ENCODE peak calls at places on chromosome 13, in ten cellular contexts. One of them, this sample, is unnamed.

GRCh38 chr13:30216111-30216510 is 91.2 kb downstream of the KATNAL1 start:
- DNase-seq in A172: peak
- DNase-seq in stimulated activated CD4-positive, alpha-beta T cell treated with anti-CD3 and anti-CD28 coated beads, Interleukin-2, amount 100 ng/mL, for 48 hours: no peak
- DNase-seq in left lung: no peak
- DNase-seq in Caki2: no peak
- DNase-seq in NCI-H2171 treated with DMSO at 0.1 percent for 48 hours: no peak
- DNase-seq in SHP77: no peak
- DNase-seq in AG08395: no peak
- DNase-seq in stimulated activated CD8-positive, alpha-beta memory T cell treated with anti-CD3 and anti-CD28 coated beads, Interleukin-2, amount 100 ng/mL, for 48 hours: no peak
- DNase-seq in hippocampal formation: no peak
- DNase-seq in this sample: no peak

GRCh38 chr13:100275746-100276145 is 186.9 kb downstream of the PCCA start:
- DNase-seq in A172: no peak
- DNase-seq in stimulated activated CD4-positive, alpha-beta T cell treated with anti-CD3 and anti-CD28 coated beads, Interleukin-2, amount 100 ng/mL, for 48 hours: no peak
- DNase-seq in left lung: no peak
- DNase-seq in Caki2: no peak
- DNase-seq in NCI-H2171 treated with DMSO at 0.1 percent for 48 hours: no peak
- DNase-seq in SHP77: no peak
- DNase-seq in AG08395: no peak
- DNase-seq in stimulated activated CD8-positive, alpha-beta memory T cell treated with anti-CD3 and anti-CD28 coated beads, Interleukin-2, amount 100 ng/mL, for 48 hours: no peak
- DNase-seq in hippocampal formation: no peak
- DNase-seq in this sample: no peak

GRCh38 chr13:111210488-111210887 is 95.4 kb downstream of the ARHGEF7 start:
- DNase-seq in A172: peak
- DNase-seq in stimulated activated CD4-positive, alpha-beta T cell treated with anti-CD3 and anti-CD28 coated beads, Interleukin-2, amount 100 ng/mL, for 48 hours: no peak
- DNase-seq in left lung: peak
- DNase-seq in Caki2: peak
- DNase-seq in NCI-H2171 treated with DMSO at 0.1 percent for 48 hours: no peak
- DNase-seq in SHP77: no peak
- DNase-seq in AG08395: peak
- DNase-seq in stimulated activated CD8-positive, alpha-beta memory T cell treated with anti-CD3 and anti-CD28 coated beads, Interleukin-2, amount 100 ng/mL, for 48 hours: no peak
- DNase-seq in hippocampal formation: peak
- DNase-seq in this sample: no peak

GRCh38 chr13:94764576-94765321 is 52.4 kb upstream of the SOX21 start:
- DNase-seq in A172: peak
- DNase-seq in stimulated activated CD4-positive, alpha-beta T cell treated with anti-CD3 and anti-CD28 coated beads, Interleukin-2, amount 100 ng/mL, for 48 hours: no peak
- DNase-seq in left lung: no peak
- DNase-seq in Caki2: no peak
- DNase-seq in NCI-H2171 treated with DMSO at 0.1 percent for 48 hours: no peak
- DNase-seq in SHP77: no peak
- DNase-seq in AG08395: no peak
- DNase-seq in stimulated activated CD8-positive, alpha-beta memory T cell treated with anti-CD3 and anti-CD28 coated beads, Interleukin-2, amount 100 ng/mL, for 48 hours: no peak
- DNase-seq in hippocampal formation: no peak
- DNase-seq in this sample: no peak

GRCh38 chr13:41199526-41199925 is 5.2 kb upstream of the KBTBD7 start:
- DNase-seq in A172: no peak
- DNase-seq in stimulated activated CD4-positive, alpha-beta T cell treated with anti-CD3 and anti-CD28 coated beads, Interleukin-2, amount 100 ng/mL, for 48 hours: no peak
- DNase-seq in left lung: no peak
- DNase-seq in Caki2: no peak
- DNase-seq in NCI-H2171 treated with DMSO at 0.1 percent for 48 hours: no peak
- DNase-seq in SHP77: no peak
- DNase-seq in AG08395: no peak
- DNase-seq in stimulated activated CD8-positive, alpha-beta memory T cell treated with anti-CD3 and anti-CD28 coated beads, Interleukin-2, amount 100 ng/mL, for 48 hours: no peak
- DNase-seq in hippocampal formation: no peak
- DNase-seq in this sample: no peak

GRCh38 chr13:42393573-42394360 is 121.8 kb downstream of the AKAP11 start:
- DNase-seq in A172: no peak
- DNase-seq in stimulated activated CD4-positive, alpha-beta T cell treated with anti-CD3 and anti-CD28 coated beads, Interleukin-2, amount 100 ng/mL, for 48 hours: no peak
- DNase-seq in left lung: no peak
- DNase-seq in Caki2: no peak
- DNase-seq in NCI-H2171 treated with DMSO at 0.1 percent for 48 hours: no peak
- DNase-seq in SHP77: no peak
- DNase-seq in AG08395: no peak
- DNase-seq in stimulated activated CD8-positive, alpha-beta memory T cell treated with anti-CD3 and anti-CD28 coated beads, Interleukin-2, amount 100 ng/mL, for 48 hours: no peak
- DNase-seq in hippocampal formation: no peak
- DNase-seq in this sample: peak

GRCh38 chr13:110138009-110138699 is 168.8 kb downstream of the COL4A1 start:
- DNase-seq in A172: peak
- DNase-seq in stimulated activated CD4-positive, alpha-beta T cell treated with anti-CD3 and anti-CD28 coated beads, Interleukin-2, amount 100 ng/mL, for 48 hours: peak
- DNase-seq in left lung: peak
- DNase-seq in Caki2: peak
- DNase-seq in NCI-H2171 treated with DMSO at 0.1 percent for 48 hours: no peak
- DNase-seq in SHP77: peak
- DNase-seq in AG08395: peak
- DNase-seq in stimulated activated CD8-positive, alpha-beta memory T cell treated with anti-CD3 and anti-CD28 coated beads, Interleukin-2, amount 100 ng/mL, for 48 hours: peak
- DNase-seq in hippocampal formation: no peak
- DNase-seq in this sample: peak

GRCh38 chr13:51096131-51096530 is 14.9 kb downstream of the C13orf42 start:
- DNase-seq in A172: no peak
- DNase-seq in stimulated activated CD4-positive, alpha-beta T cell treated with anti-CD3 and anti-CD28 coated beads, Interleukin-2, amount 100 ng/mL, for 48 hours: no peak
- DNase-seq in left lung: no peak
- DNase-seq in Caki2: no peak
- DNase-seq in NCI-H2171 treated with DMSO at 0.1 percent for 48 hours: no peak
- DNase-seq in SHP77: no peak
- DNase-seq in AG08395: no peak
- DNase-seq in stimulated activated CD8-positive, alpha-beta memory T cell treated with anti-CD3 and anti-CD28 coated beads, Interleukin-2, amount 100 ng/mL, for 48 hours: no peak
- DNase-seq in hippocampal formation: no peak
- DNase-seq in this sample: no peak

GRCh38 chr13:95226476-95226875 is 74.8 kb downstream of the ABCC4 start:
- DNase-seq in A172: no peak
- DNase-seq in stimulated activated CD4-positive, alpha-beta T cell treated with anti-CD3 and anti-CD28 coated beads, Interleukin-2, amount 100 ng/mL, for 48 hours: no peak
- DNase-seq in left lung: no peak
- DNase-seq in Caki2: no peak
- DNase-seq in NCI-H2171 treated with DMSO at 0.1 percent for 48 hours: no peak
- DNase-seq in SHP77: no peak
- DNase-seq in AG08395: no peak
- DNase-seq in stimulated activated CD8-positive, alpha-beta memory T cell treated with anti-CD3 and anti-CD28 coated beads, Interleukin-2, amount 100 ng/mL, for 48 hours: no peak
- DNase-seq in hippocampal formation: no peak
- DNase-seq in this sample: no peak

GRCh38 chr13:113053801-113054604 is 51.6 kb upstream of the F7 start:
- DNase-seq in A172: no peak
- DNase-seq in stimulated activated CD4-positive, alpha-beta T cell treated with anti-CD3 and anti-CD28 coated beads, Interleukin-2, amount 100 ng/mL, for 48 hours: no peak
- DNase-seq in left lung: peak
- DNase-seq in Caki2: no peak
- DNase-seq in NCI-H2171 treated with DMSO at 0.1 percent for 48 hours: no peak
- DNase-seq in SHP77: no peak
- DNase-seq in AG08395: no peak
- DNase-seq in stimulated activated CD8-positive, alpha-beta memory T cell treated with anti-CD3 and anti-CD28 coated beads, Interleukin-2, amount 100 ng/mL, for 48 hours: no peak
- DNase-seq in hippocampal formation: no peak
- DNase-seq in this sample: no peak

GRCh38 chr13:113431171-113431570 is 22.1 kb downstream of the ADPRHL1 start:
- DNase-seq in A172: no peak
- DNase-seq in stimulated activated CD4-positive, alpha-beta T cell treated with anti-CD3 and anti-CD28 coated beads, Interleukin-2, amount 100 ng/mL, for 48 hours: no peak
- DNase-seq in left lung: no peak
- DNase-seq in Caki2: no peak
- DNase-seq in NCI-H2171 treated with DMSO at 0.1 percent for 48 hours: no peak
- DNase-seq in SHP77: no peak
- DNase-seq in AG08395: no peak
- DNase-seq in stimulated activated CD8-positive, alpha-beta memory T cell treated with anti-CD3 and anti-CD28 coated beads, Interleukin-2, amount 100 ng/mL, for 48 hours: no peak
- DNase-seq in hippocampal formation: no peak
- DNase-seq in this sample: no peak

GRCh38 chr13:74325106-74325505 is 190.9 kb upstream of the KLF12 start:
- DNase-seq in A172: peak
- DNase-seq in stimulated activated CD4-positive, alpha-beta T cell treated with anti-CD3 and anti-CD28 coated beads, Interleukin-2, amount 100 ng/mL, for 48 hours: no peak
- DNase-seq in left lung: no peak
- DNase-seq in Caki2: no peak
- DNase-seq in NCI-H2171 treated with DMSO at 0.1 percent for 48 hours: peak
- DNase-seq in SHP77: peak
- DNase-seq in AG08395: peak
- DNase-seq in stimulated activated CD8-positive, alpha-beta memory T cell treated with anti-CD3 and anti-CD28 coated beads, Interleukin-2, amount 100 ng/mL, for 48 hours: no peak
- DNase-seq in hippocampal formation: no peak
- DNase-seq in this sample: no peak

GRCh38 chr13:23867027-23867491 is 22.1 kb downstream of the MIPEP start:
- DNase-seq in A172: peak
- DNase-seq in stimulated activated CD4-positive, alpha-beta T cell treated with anti-CD3 and anti-CD28 coated beads, Interleukin-2, amount 100 ng/mL, for 48 hours: no peak
- DNase-seq in left lung: no peak
- DNase-seq in Caki2: peak
- DNase-seq in NCI-H2171 treated with DMSO at 0.1 percent for 48 hours: no peak
- DNase-seq in SHP77: no peak
- DNase-seq in AG08395: peak
- DNase-seq in stimulated activated CD8-positive, alpha-beta memory T cell treated with anti-CD3 and anti-CD28 coated beads, Interleukin-2, amount 100 ng/mL, for 48 hours: no peak
- DNase-seq in hippocampal formation: no peak
- DNase-seq in this sample: no peak

GRCh38 chr13:41026806-41027205 is 7.7 kb upstream of the ELF1 start:
- DNase-seq in A172: no peak
- DNase-seq in stimulated activated CD4-positive, alpha-beta T cell treated with anti-CD3 and anti-CD28 coated beads, Interleukin-2, amount 100 ng/mL, for 48 hours: no peak
- DNase-seq in left lung: no peak
- DNase-seq in Caki2: no peak
- DNase-seq in NCI-H2171 treated with DMSO at 0.1 percent for 48 hours: no peak
- DNase-seq in SHP77: no peak
- DNase-seq in AG08395: no peak
- DNase-seq in stimulated activated CD8-positive, alpha-beta memory T cell treated with anti-CD3 and anti-CD28 coated beads, Interleukin-2, amount 100 ng/mL, for 48 hours: no peak
- DNase-seq in hippocampal formation: no peak
- DNase-seq in this sample: no peak

GRCh38 chr13:113050856-113051431 is 54.6 kb upstream of the F7 start:
- DNase-seq in A172: no peak
- DNase-seq in stimulated activated CD4-positive, alpha-beta T cell treated with anti-CD3 and anti-CD28 coated beads, Interleukin-2, amount 100 ng/mL, for 48 hours: no peak
- DNase-seq in left lung: peak
- DNase-seq in Caki2: no peak
- DNase-seq in NCI-H2171 treated with DMSO at 0.1 percent for 48 hours: peak
- DNase-seq in SHP77: no peak
- DNase-seq in AG08395: no peak
- DNase-seq in stimulated activated CD8-positive, alpha-beta memory T cell treated with anti-CD3 and anti-CD28 coated beads, Interleukin-2, amount 100 ng/mL, for 48 hours: no peak
- DNase-seq in hippocampal formation: no peak
- DNase-seq in this sample: no peak

GRCh38 chr13:63433546-63434150 is 2018.0 kb upstream of the PCDH20 start:
- DNase-seq in A172: no peak
- DNase-seq in stimulated activated CD4-positive, alpha-beta T cell treated with anti-CD3 and anti-CD28 coated beads, Interleukin-2, amount 100 ng/mL, for 48 hours: no peak
- DNase-seq in left lung: no peak
- DNase-seq in Caki2: no peak
- DNase-seq in NCI-H2171 treated with DMSO at 0.1 percent for 48 hours: no peak
- DNase-seq in SHP77: no peak
- DNase-seq in AG08395: no peak
- DNase-seq in stimulated activated CD8-positive, alpha-beta memory T cell treated with anti-CD3 and anti-CD28 coated beads, Interleukin-2, amount 100 ng/mL, for 48 hours: no peak
- DNase-seq in hippocampal formation: no peak
- DNase-seq in this sample: peak

GRCh38 chr13:110301606-110302131 is 5.3 kb downstream of the COL4A1 start:
- DNase-seq in A172: peak
- DNase-seq in stimulated activated CD4-positive, alpha-beta T cell treated with anti-CD3 and anti-CD28 coated beads, Interleukin-2, amount 100 ng/mL, for 48 hours: no peak
- DNase-seq in left lung: no peak
- DNase-seq in Caki2: no peak
- DNase-seq in NCI-H2171 treated with DMSO at 0.1 percent for 48 hours: no peak
- DNase-seq in SHP77: no peak
- DNase-seq in AG08395: peak
- DNase-seq in stimulated activated CD8-positive, alpha-beta memory T cell treated with anti-CD3 and anti-CD28 coated beads, Interleukin-2, amount 100 ng/mL, for 48 hours: no peak
- DNase-seq in hippocampal formation: no peak
- DNase-seq in this sample: no peak

GRCh38 chr13:64332048-64332447 is 2898.1 kb downstream of the PCDH9 start:
- DNase-seq in A172: peak
- DNase-seq in stimulated activated CD4-positive, alpha-beta T cell treated with anti-CD3 and anti-CD28 coated beads, Interleukin-2, amount 100 ng/mL, for 48 hours: no peak
- DNase-seq in left lung: no peak
- DNase-seq in Caki2: peak
- DNase-seq in NCI-H2171 treated with DMSO at 0.1 percent for 48 hours: no peak
- DNase-seq in SHP77: peak
- DNase-seq in AG08395: no peak
- DNase-seq in stimulated activated CD8-positive, alpha-beta memory T cell treated with anti-CD3 and anti-CD28 coated beads, Interleukin-2, amount 100 ng/mL, for 48 hours: no peak
- DNase-seq in hippocampal formation: no peak
- DNase-seq in this sample: no peak

GRCh38 chr13:100388923-100389322 is 199.7 kb downstream of the GGACT start:
- DNase-seq in A172: no peak
- DNase-seq in stimulated activated CD4-positive, alpha-beta T cell treated with anti-CD3 and anti-CD28 coated beads, Interleukin-2, amount 100 ng/mL, for 48 hours: no peak
- DNase-seq in left lung: no peak
- DNase-seq in Caki2: no peak
- DNase-seq in NCI-H2171 treated with DMSO at 0.1 percent for 48 hours: no peak
- DNase-seq in SHP77: no peak
- DNase-seq in AG08395: no peak
- DNase-seq in stimulated activated CD8-positive, alpha-beta memory T cell treated with anti-CD3 and anti-CD28 coated beads, Interleukin-2, amount 100 ng/mL, for 48 hours: no peak
- DNase-seq in hippocampal formation: no peak
- DNase-seq in this sample: no peak

GRCh38 chr13:106446011-106446410 is 89.5 kb downstream of the EFNB2 start:
- DNase-seq in A172: no peak
- DNase-seq in stimulated activated CD4-positive, alpha-beta T cell treated with anti-CD3 and anti-CD28 coated beads, Interleukin-2, amount 100 ng/mL, for 48 hours: no peak
- DNase-seq in left lung: no peak
- DNase-seq in Caki2: peak
- DNase-seq in NCI-H2171 treated with DMSO at 0.1 percent for 48 hours: no peak
- DNase-seq in SHP77: no peak
- DNase-seq in AG08395: peak
- DNase-seq in stimulated activated CD8-positive, alpha-beta memory T cell treated with anti-CD3 and anti-CD28 coated beads, Interleukin-2, amount 100 ng/mL, for 48 hours: no peak
- DNase-seq in hippocampal formation: no peak
- DNase-seq in this sample: no peak

GRCh38 chr13:95317037-95317989 is 16.1 kb upstream of the ABCC4 start:
- DNase-seq in A172: no peak
- DNase-seq in stimulated activated CD4-positive, alpha-beta T cell treated with anti-CD3 and anti-CD28 coated beads, Interleukin-2, amount 100 ng/mL, for 48 hours: no peak
- DNase-seq in left lung: no peak
- DNase-seq in Caki2: peak
- DNase-seq in NCI-H2171 treated with DMSO at 0.1 percent for 48 hours: no peak
- DNase-seq in SHP77: no peak
- DNase-seq in AG08395: no peak
- DNase-seq in stimulated activated CD8-positive, alpha-beta memory T cell treated with anti-CD3 and anti-CD28 coated beads, Interleukin-2, amount 100 ng/mL, for 48 hours: no peak
- DNase-seq in hippocampal formation: no peak
- DNase-seq in this sample: no peak

GRCh38 chr13:59425211-59425721 is 738.5 kb downstream of the DIAPH3 start:
- DNase-seq in A172: no peak
- DNase-seq in stimulated activated CD4-positive, alpha-beta T cell treated with anti-CD3 and anti-CD28 coated beads, Interleukin-2, amount 100 ng/mL, for 48 hours: no peak
- DNase-seq in left lung: no peak
- DNase-seq in Caki2: no peak
- DNase-seq in NCI-H2171 treated with DMSO at 0.1 percent for 48 hours: peak
- DNase-seq in SHP77: no peak
- DNase-seq in AG08395: no peak
- DNase-seq in stimulated activated CD8-positive, alpha-beta memory T cell treated with anti-CD3 and anti-CD28 coated beads, Interleukin-2, amount 100 ng/mL, for 48 hours: no peak
- DNase-seq in hippocampal formation: no peak
- DNase-seq in this sample: no peak

This sample was measured in T47D.